ENCODE peak calls at places on chromosomes 13 and 19, in eight cellular contexts. G is myocyte; S is activated gamma-delta T cell treated with Interleukin-2 at 50 U/mL for 16 hours; K is right lobe of liver; Y is stimulated activated CD8-positive, alpha-beta memory T cell treated with anti-CD3 and anti-CD28 coated beads, Interleukin-4, amount 100 ng/mL, for 4 hours; Q is NCI-H774; A is PC-9; J is lung microvascular endothelial cell. F is an unnamed sample.

GRCh38 chr19:8017808-8018207 is 12.4 kb upstream of the ELAVL1 start:
- DNase-seq in K (no peak), J (no peak), S (peak; percentile 18), A (no peak), G (no peak), Y (no peak), Q (no peak), F (peak; percentile 48)

GRCh38 chr19:15115080-15115479 is 7.9 kb downstream of the SYDE1 start:
- DNase-seq in K (peak; percentile 81), A (no peak), J (peak; percentile 46), Y (no peak), G (peak; percentile 32), S (no peak), Q (no peak), F (no peak)

GRCh38 chr13:27035892-27036235 is 135.7 kb downstream of the USP12 start:
- DNase-seq in G (no peak), Q (no peak), K (no peak), J (peak; percentile 40), S (no peak), Y (no peak), A (peak; percentile 18), F (no peak)

GRCh38 chr19:46407891-46408426 is 5.4 kb downstream of the CCDC8 start:
- DNase-seq in G (no peak), Y (no peak), K (peak; percentile 31), J (no peak), S (no peak), Q (no peak), A (no peak), F (no peak)

GRCh38 chr19:45653634-45654033 is 14.4 kb upstream of the GIPR start:
- DNase-seq in Y (no peak), G (no peak), Q (no peak), A (no peak), J (no peak), K (no peak), S (no peak), F (no peak)

GRCh38 chr19:46907880-46908279 is 47.1 kb downstream of the ARHGAP35 start:
- DNase-seq in A (no peak), S (no peak), J (no peak), K (no peak), G (no peak), Y (no peak), Q (no peak), F (no peak)

GRCh38 chr13:107466326-107466725 is 749.0 kb downstream of the LIG4 start:
- DNase-seq in J (peak; percentile 81), K (no peak), A (peak; percentile 29), S (no peak), Q (no peak), G (no peak), Y (no peak), F (no peak)

GRCh38 chr19:1304197-1304924 is 18.7 kb downstream of the EFNA2 start:
- DNase-seq in Y (no peak), K (peak; percentile 93), Q (no peak), G (no peak), A (no peak), J (no peak), S (no peak), F (no peak)

GRCh38 chr19:17112700-17113099 is 37.1 kb downstream of the MYO9B start:
- DNase-seq in G (no peak), A (no peak), S (no peak), Y (no peak), Q (no peak), J (no peak), K (peak; percentile 87), F (no peak)

GRCh38 chr19:38838208-38838985 is 6.8 kb upstream of the ECH1 start:
- DNase-seq in Q (no peak), A (peak; percentile 94), S (no peak), K (peak; percentile 38), J (no peak), Y (peak; percentile 44), G (no peak), F (no peak)

GRCh38 chr13:66704110-66704509 is 526.0 kb downstream of the PCDH9 start:
- DNase-seq in Y (no peak), S (no peak), G (no peak), A (no peak), K (no peak), Q (no peak), J (no peak), F (no peak)

GRCh38 chr19:40592170-40592569 is 9.0 kb upstream of the LTBP4 start:
- DNase-seq in G (peak; percentile 60), A (no peak), Y (no peak), Q (peak; percentile 65), K (no peak), S (no peak), J (peak; percentile 68), F (no peak)

GRCh38 chr13:93201992-93202558 is 24.5 kb upstream of the GPC6 start:
- DNase-seq in A (no peak), K (no peak), J (no peak), S (no peak), Q (no peak), Y (no peak), G (no peak), F (no peak)

GRCh38 chr19:48739835-48740704 is at the start of gene RASIP1:
- DNase-seq in G (no peak), Y (no peak), Q (no peak), K (no peak), A (no peak), S (no peak), J (peak; percentile 62), F (no peak)

GRCh38 chr13:106133025-106133424 is 402.4 kb downstream of the EFNB2 start:
- DNase-seq in G (no peak), A (peak; percentile 4), Q (no peak), J (peak; percentile 76), S (no peak), Y (no peak), K (no peak), F (no peak)